ENCODE peak calls at places on chromosomes 11 and 22, in five cellular contexts. One of them, this sample, is unnamed.

GRCh38 chr11:65615950-65616574 is 486 bp downstream of the PCNX3 start:
- DNase-seq in Peyer's patch: no peak
- DNase-seq in breast epithelium: no peak
- DNase-seq in heart left ventricle: peak
- DNase-seq in A549: peak
- DNase-seq in this sample: peak

GRCh38 chr11:134560066-134560465 is 148.0 kb upstream of the B3GAT1 start:
- DNase-seq in Peyer's patch: no peak
- DNase-seq in breast epithelium: no peak
- DNase-seq in heart left ventricle: no peak
- DNase-seq in A549: no peak
- DNase-seq in this sample: no peak

GRCh38 chr11:120778692-120779490 is 245.0 kb upstream of the TBCEL start:
- DNase-seq in Peyer's patch: no peak
- DNase-seq in breast epithelium: no peak
- DNase-seq in heart left ventricle: no peak
- DNase-seq in A549: no peak
- DNase-seq in this sample: no peak

GRCh38 chr11:1018091-1018490 is 18.4 kb downstream of the MUC6 start:
- DNase-seq in Peyer's patch: no peak
- DNase-seq in breast epithelium: no peak
- DNase-seq in heart left ventricle: no peak
- DNase-seq in A549: no peak
- DNase-seq in this sample: no peak

GRCh38 chr11:38014405-38014804 is 1416.4 kb upstream of the RAG2 start:
- DNase-seq in Peyer's patch: no peak
- DNase-seq in breast epithelium: no peak
- DNase-seq in heart left ventricle: no peak
- DNase-seq in A549: no peak
- DNase-seq in this sample: no peak

GRCh38 chr11:7612661-7613393 is 60.5 kb downstream of the CYB5R2 start:
- DNase-seq in Peyer's patch: no peak
- DNase-seq in breast epithelium: no peak
- DNase-seq in heart left ventricle: no peak
- DNase-seq in A549: no peak
- DNase-seq in this sample: no peak

GRCh38 chr11:12800032-12800671 is 125.9 kb downstream of the TEAD1 start:
- DNase-seq in Peyer's patch: no peak
- DNase-seq in breast epithelium: no peak
- DNase-seq in heart left ventricle: no peak
- DNase-seq in A549: peak
- DNase-seq in this sample: peak

GRCh38 chr11:128467610-128468041 is 119.7 kb downstream of the ETS1 start:
- DNase-seq in Peyer's patch: no peak
- DNase-seq in breast epithelium: no peak
- DNase-seq in heart left ventricle: peak
- DNase-seq in A549: peak
- DNase-seq in this sample: peak

GRCh38 chr11:115535781-115536180 is 31.6 kb upstream of the CADM1 start:
- DNase-seq in Peyer's patch: no peak
- DNase-seq in breast epithelium: no peak
- DNase-seq in heart left ventricle: no peak
- DNase-seq in A549: no peak
- DNase-seq in this sample: no peak

GRCh38 chr11:6610591-6610990 is 1.4 kb downstream of the TAF10 start:
- DNase-seq in Peyer's patch: no peak
- DNase-seq in breast epithelium: no peak
- DNase-seq in heart left ventricle: no peak
- DNase-seq in A549: no peak
- DNase-seq in this sample: no peak

GRCh38 chr11:9316334-9316733 is 1.9 kb upstream of the TMEM41B start:
- DNase-seq in Peyer's patch: no peak
- DNase-seq in breast epithelium: no peak
- DNase-seq in heart left ventricle: no peak
- DNase-seq in A549: no peak
- DNase-seq in this sample: no peak

GRCh38 chr11:9313648-9314290 is 624 bp downstream of the TMEM41B start:
- DNase-seq in Peyer's patch: no peak
- DNase-seq in breast epithelium: no peak
- DNase-seq in heart left ventricle: no peak
- DNase-seq in A549: no peak
- DNase-seq in this sample: no peak

GRCh38 chr11:9315078-9315688 is 790 bp upstream of the TMEM41B start:
- DNase-seq in Peyer's patch: no peak
- DNase-seq in breast epithelium: no peak
- DNase-seq in heart left ventricle: no peak
- DNase-seq in A549: no peak
- DNase-seq in this sample: no peak

GRCh38 chr11:9310485-9310884 is 3.9 kb downstream of the TMEM41B start:
- DNase-seq in Peyer's patch: no peak
- DNase-seq in breast epithelium: no peak
- DNase-seq in heart left ventricle: no peak
- DNase-seq in A549: no peak
- DNase-seq in this sample: no peak

GRCh38 chr11:9314291-9315077 is at the start of gene TMEM41B:
- DNase-seq in Peyer's patch: peak
- DNase-seq in breast epithelium: peak
- DNase-seq in heart left ventricle: peak
- DNase-seq in A549: peak
- DNase-seq in this sample: peak
- TF ChIP-seq POLR2A in Peyer's patch: peak
- TF ChIP-seq POLR2A in breast epithelium: peak
- TF ChIP-seq POLR2A in heart left ventricle: peak
- TF ChIP-seq POLR2A in A549: peak
- TF ChIP-seq POLR2A in this sample: peak

GRCh38 chr22:33896154-33896800 is 24.0 kb downstream of the LARGE1 start:
- DNase-seq in Peyer's patch: no peak
- DNase-seq in breast epithelium: no peak
- DNase-seq in heart left ventricle: no peak
- DNase-seq in A549: no peak
- DNase-seq in this sample: no peak
- TF ChIP-seq POLR2A in Peyer's patch: no peak
- TF ChIP-seq POLR2A in breast epithelium: no peak
- TF ChIP-seq POLR2A in heart left ventricle: no peak
- TF ChIP-seq POLR2A in A549: no peak
- TF ChIP-seq POLR2A in this sample: no peak

DNA sequence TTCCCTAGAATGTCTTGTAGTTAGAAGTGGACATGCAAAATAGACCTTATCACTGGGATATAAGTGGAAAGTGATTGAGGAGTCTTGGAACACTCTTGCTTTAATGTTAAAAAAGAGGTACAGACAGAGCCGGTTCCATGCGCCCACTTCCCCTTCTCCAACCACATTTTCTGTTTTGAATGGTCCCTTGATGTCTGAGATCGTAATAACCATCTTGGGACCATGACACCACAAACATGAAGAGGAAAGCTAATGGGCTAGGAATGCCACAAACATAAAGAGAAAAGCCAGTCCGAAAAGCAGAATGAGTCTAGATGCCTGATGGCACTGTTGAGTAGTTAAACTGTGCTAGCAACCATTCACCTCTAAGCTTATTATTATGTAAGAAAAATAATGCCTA is 54.8 kb upstream of the SPON1 start:
- DNase-seq in Peyer's patch: no peak
- DNase-seq in breast epithelium: no peak
- DNase-seq in heart left ventricle: no peak
- DNase-seq in A549: no peak
- DNase-seq in this sample: no peak
- TF ChIP-seq POLR2A in Peyer's patch: no peak
- TF ChIP-seq POLR2A in breast epithelium: no peak
- TF ChIP-seq POLR2A in heart left ventricle: no peak
- TF ChIP-seq POLR2A in A549: no peak
- TF ChIP-seq POLR2A in this sample: no peak

GRCh38 chr22:39315389-39315788 is 4.0 kb downstream of the RPL3 start:
- DNase-seq in Peyer's patch: peak
- DNase-seq in breast epithelium: no peak
- DNase-seq in heart left ventricle: no peak
- DNase-seq in A549: no peak
- DNase-seq in this sample: no peak

GRCh38 chr22:39312410-39312809 is 7.0 kb downstream of the RPL3 start:
- DNase-seq in Peyer's patch: peak
- DNase-seq in breast epithelium: no peak
- DNase-seq in heart left ventricle: no peak
- DNase-seq in A549: no peak
- DNase-seq in this sample: no peak

GRCh38 chr22:39314251-39314971 is 5.0 kb downstream of the RPL3 start:
- DNase-seq in Peyer's patch: no peak
- DNase-seq in breast epithelium: no peak
- DNase-seq in heart left ventricle: peak
- DNase-seq in A549: no peak
- DNase-seq in this sample: no peak

GRCh38 chr22:39311592-39312400 is 7.6 kb downstream of the RPL3 start:
- DNase-seq in Peyer's patch: peak
- DNase-seq in breast epithelium: no peak
- DNase-seq in heart left ventricle: no peak
- DNase-seq in A549: no peak
- DNase-seq in this sample: no peak

GRCh38 chr22:39313258-39314001 is 6.0 kb downstream of the RPL3 start:
- DNase-seq in Peyer's patch: peak
- DNase-seq in breast epithelium: no peak
- DNase-seq in heart left ventricle: no peak
- DNase-seq in A549: no peak
- DNase-seq in this sample: no peak
- TF ChIP-seq POLR2A in Peyer's patch: no peak
- TF ChIP-seq POLR2A in breast epithelium: no peak
- TF ChIP-seq POLR2A in heart left ventricle: no peak
- TF ChIP-seq POLR2A in A549: no peak
- TF ChIP-seq POLR2A in this sample: no peak

GRCh38 chr11:127000291-127000968 is at the start of gene KIRREL3:
- DNase-seq in Peyer's patch: no peak
- DNase-seq in breast epithelium: no peak
- DNase-seq in heart left ventricle: no peak
- DNase-seq in A549: peak
- DNase-seq in this sample: no peak
- TF ChIP-seq POLR2A in Peyer's patch: no peak
- TF ChIP-seq POLR2A in breast epithelium: no peak
- TF ChIP-seq POLR2A in heart left ventricle: no peak
- TF ChIP-seq POLR2A in A549: no peak
- TF ChIP-seq POLR2A in this sample: peak

GRCh38 chr11:125165111-125165663 is 636 bp downstream of the PKNOX2 start:
- DNase-seq in Peyer's patch: no peak
- DNase-seq in breast epithelium: peak
- DNase-seq in heart left ventricle: peak
- DNase-seq in A549: no peak
- DNase-seq in this sample: no peak

GRCh38 chr11:125167292-125167953 is 2.9 kb downstream of the PKNOX2 start:
- DNase-seq in Peyer's patch: peak
- DNase-seq in breast epithelium: no peak
- DNase-seq in heart left ventricle: peak
- DNase-seq in A549: no peak
- DNase-seq in this sample: no peak

GRCh38 chr11:125166903-125167291 is 2.3 kb downstream of the PKNOX2 start:
- DNase-seq in Peyer's patch: peak
- DNase-seq in breast epithelium: no peak
- DNase-seq in heart left ventricle: no peak
- DNase-seq in A549: no peak
- DNase-seq in this sample: no peak

GRCh38 chr11:125165664-125166346 is 1.3 kb downstream of the PKNOX2 start:
- DNase-seq in Peyer's patch: peak
- DNase-seq in breast epithelium: no peak
- DNase-seq in heart left ventricle: no peak
- DNase-seq in A549: no peak
- DNase-seq in this sample: no peak

GRCh38 chr11:125166347-125166841 is 1.8 kb downstream of the PKNOX2 start:
- DNase-seq in Peyer's patch: peak
- DNase-seq in breast epithelium: no peak
- DNase-seq in heart left ventricle: peak
- DNase-seq in A549: no peak
- DNase-seq in this sample: no peak
- TF ChIP-seq POLR2A in Peyer's patch: no peak
- TF ChIP-seq POLR2A in breast epithelium: no peak
- TF ChIP-seq POLR2A in heart left ventricle: no peak
- TF ChIP-seq POLR2A in A549: no peak
- TF ChIP-seq POLR2A in this sample: no peak

DNA sequence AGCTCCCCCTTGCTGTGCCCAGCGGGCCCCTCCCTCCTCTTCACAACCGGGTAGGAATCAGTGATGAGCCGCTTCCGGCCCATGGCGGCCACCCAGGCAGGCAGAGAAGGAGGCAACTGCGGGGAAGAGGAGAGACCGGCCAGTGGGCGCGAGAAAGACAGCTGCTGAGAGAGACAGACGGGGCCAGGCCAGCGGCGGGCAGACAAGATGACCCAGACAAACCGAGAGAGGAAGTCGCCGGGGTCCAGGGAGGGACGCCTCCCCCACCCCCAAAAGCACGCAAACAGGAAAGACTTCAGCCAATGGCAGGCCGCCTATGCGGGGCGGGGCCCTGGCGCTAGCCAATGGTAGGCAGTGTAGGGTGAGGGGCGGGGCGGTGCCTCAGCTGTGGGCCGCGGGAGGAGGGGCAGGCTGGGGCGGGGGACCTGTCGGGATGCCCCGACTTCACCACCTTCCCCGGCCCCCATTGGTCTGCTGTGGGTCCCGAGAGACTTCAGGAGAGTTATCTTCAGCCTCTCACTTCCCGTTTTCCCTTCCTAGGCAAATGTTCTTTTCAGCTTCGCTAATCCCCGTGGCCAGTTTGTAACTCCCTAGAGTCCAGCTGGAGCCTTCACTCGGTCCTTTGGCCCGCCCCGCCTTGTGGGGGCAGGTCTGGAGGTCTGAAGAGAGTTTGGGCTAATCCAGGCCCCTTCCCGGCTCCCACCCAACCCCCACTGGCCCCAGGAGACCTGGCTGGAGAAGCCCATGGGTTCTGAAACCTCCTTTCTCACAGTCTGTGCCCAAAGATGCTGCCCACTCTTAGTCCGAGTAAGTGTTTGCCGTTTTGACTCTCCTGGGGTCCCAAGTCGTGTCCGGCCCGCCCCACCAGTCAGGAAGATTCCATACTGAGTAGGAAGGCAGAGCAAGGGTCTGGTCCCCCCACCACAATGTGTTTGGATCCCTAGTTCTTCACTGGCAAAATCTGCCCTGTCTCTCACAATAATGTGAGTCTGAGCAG is at the start of gene POLD4:
- DNase-seq in Peyer's patch: peak
- DNase-seq in breast epithelium: peak
- DNase-seq in heart left ventricle: peak
- DNase-seq in A549: peak
- DNase-seq in this sample: peak
- TF ChIP-seq POLR2A in Peyer's patch: peak
- TF ChIP-seq POLR2A in breast epithelium: peak
- TF ChIP-seq POLR2A in heart left ventricle: no peak
- TF ChIP-seq POLR2A in A549: peak
- TF ChIP-seq POLR2A in this sample: peak

DNA sequence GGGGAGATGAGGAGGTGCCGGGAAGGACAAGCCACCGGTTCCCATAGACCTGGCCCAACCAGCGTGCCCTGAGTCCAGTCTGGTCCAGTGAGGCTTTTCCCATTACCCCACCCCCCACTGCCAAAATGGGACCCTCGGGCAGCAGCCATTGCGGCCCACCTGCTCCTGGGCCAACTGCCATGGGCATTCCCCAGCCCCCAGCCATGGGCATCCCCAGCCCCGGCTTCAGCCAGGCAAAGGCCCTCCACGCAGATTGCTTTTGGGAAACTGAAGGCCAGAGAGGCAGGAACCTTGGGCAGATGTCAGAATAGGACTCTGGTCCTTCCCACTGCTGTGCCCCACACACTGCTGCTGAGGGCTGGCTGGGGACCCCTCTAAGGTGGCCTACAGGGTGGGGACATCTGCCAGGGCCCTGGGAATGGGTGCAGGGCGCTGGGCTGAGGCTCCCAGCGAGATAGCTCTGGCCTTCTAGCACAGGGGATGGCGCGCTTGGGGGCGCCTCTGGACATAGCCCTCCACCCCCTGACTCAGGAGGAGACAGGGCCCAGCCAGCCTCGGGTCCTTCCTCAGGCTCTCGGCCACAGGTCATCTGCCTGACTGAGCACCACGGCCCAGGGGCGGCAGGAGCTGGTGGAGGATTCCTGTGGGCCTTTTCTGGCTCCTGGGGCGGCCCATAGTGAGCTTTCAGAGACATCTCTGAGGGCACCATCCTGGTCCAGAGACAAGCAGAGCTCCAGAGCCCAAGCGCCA is 4.9 kb downstream of the PIM3 start:
- DNase-seq in Peyer's patch: peak
- DNase-seq in breast epithelium: peak
- DNase-seq in heart left ventricle: peak
- DNase-seq in A549: no peak
- DNase-seq in this sample: no peak
- TF ChIP-seq POLR2A in Peyer's patch: no peak
- TF ChIP-seq POLR2A in breast epithelium: no peak
- TF ChIP-seq POLR2A in heart left ventricle: no peak
- TF ChIP-seq POLR2A in A549: no peak
- TF ChIP-seq POLR2A in this sample: no peak